ENCODE peak calls at places on chromosome 3, in four cellular contexts. One of them, this sample, is unnamed.

GRCh38 chr3:73786346-73786807 is 161.6 kb upstream of the PDZRN3 start:
- DNase-seq in progenitor cell of endocrine pancreas: no peak
- DNase-seq in lower leg skin: peak
- DNase-seq in endodermal cell: no peak
- DNase-seq in this sample: no peak

GRCh38 chr3:23882487-23882918 is 34.3 kb downstream of the NKIRAS1 start:
- DNase-seq in progenitor cell of endocrine pancreas: no peak
- DNase-seq in lower leg skin: no peak
- DNase-seq in endodermal cell: no peak
- DNase-seq in this sample: no peak

GRCh38 chr3:139538733-139539132 is 809 bp downstream of the RBP1 start:
- DNase-seq in progenitor cell of endocrine pancreas: no peak
- DNase-seq in lower leg skin: no peak
- DNase-seq in endodermal cell: peak
- DNase-seq in this sample: no peak

GRCh38 chr3:61545716-61546115 is 15.7 kb upstream of the PTPRG start:
- DNase-seq in progenitor cell of endocrine pancreas: no peak
- DNase-seq in lower leg skin: no peak
- DNase-seq in endodermal cell: no peak
- DNase-seq in this sample: no peak

GRCh38 chr3:41224120-41224806 is 25.0 kb downstream of the CTNNB1 start:
- DNase-seq in progenitor cell of endocrine pancreas: no peak
- DNase-seq in lower leg skin: no peak
- DNase-seq in endodermal cell: no peak
- DNase-seq in this sample: no peak

GRCh38 chr3:45554001-45554691 is 40.4 kb upstream of the LIMD1 start:
- DNase-seq in progenitor cell of endocrine pancreas: no peak
- DNase-seq in lower leg skin: peak
- DNase-seq in endodermal cell: peak
- DNase-seq in this sample: no peak

GRCh38 chr3:12878026-12878636 is 36.8 kb upstream of the RPL32 start:
- DNase-seq in progenitor cell of endocrine pancreas: no peak
- DNase-seq in lower leg skin: no peak
- DNase-seq in endodermal cell: peak
- DNase-seq in this sample: no peak

GRCh38 chr3:13518516-13519351 is 30.2 kb upstream of the FBLN2 start:
- DNase-seq in progenitor cell of endocrine pancreas: no peak
- DNase-seq in lower leg skin: peak
- DNase-seq in endodermal cell: no peak
- DNase-seq in this sample: no peak

GRCh38 chr3:170419301-170420087 is 826 bp downstream of the CLDN11 start:
- DNase-seq in progenitor cell of endocrine pancreas: no peak
- DNase-seq in lower leg skin: no peak
- DNase-seq in endodermal cell: peak
- DNase-seq in this sample: no peak

GRCh38 chr3:142270407-142270806 is 45.0 kb upstream of the GK5 start:
- DNase-seq in progenitor cell of endocrine pancreas: no peak
- DNase-seq in lower leg skin: no peak
- DNase-seq in endodermal cell: no peak
- DNase-seq in this sample: no peak

GRCh38 chr3:183823963-183824362 is 1.4 kb downstream of the MAP6D1 start:
- DNase-seq in progenitor cell of endocrine pancreas: no peak
- DNase-seq in lower leg skin: no peak
- DNase-seq in endodermal cell: no peak
- DNase-seq in this sample: no peak

GRCh38 chr3:134885877-134886621 is 91.0 kb downstream of the EPHB1 start:
- DNase-seq in progenitor cell of endocrine pancreas: no peak
- DNase-seq in lower leg skin: no peak
- DNase-seq in endodermal cell: peak
- DNase-seq in this sample: no peak

GRCh38 chr3:159882784-159883779 is 105.6 kb upstream of the IL12A start:
- DNase-seq in progenitor cell of endocrine pancreas: no peak
- DNase-seq in lower leg skin: no peak
- DNase-seq in endodermal cell: no peak
- DNase-seq in this sample: no peak

GRCh38 chr3:30689202-30689641 is 82.8 kb downstream of the TGFBR2 start:
- DNase-seq in progenitor cell of endocrine pancreas: no peak
- DNase-seq in lower leg skin: no peak
- DNase-seq in endodermal cell: no peak
- DNase-seq in this sample: no peak

GRCh38 chr3:41265823-41266273 is 66.5 kb downstream of the CTNNB1 start:
- DNase-seq in progenitor cell of endocrine pancreas: no peak
- DNase-seq in lower leg skin: no peak
- DNase-seq in endodermal cell: no peak
- DNase-seq in this sample: no peak

GRCh38 chr3:18124501-18124900 is 300.6 kb downstream of the SATB1 start:
- DNase-seq in progenitor cell of endocrine pancreas: no peak
- DNase-seq in lower leg skin: no peak
- DNase-seq in endodermal cell: no peak
- DNase-seq in this sample: no peak

GRCh38 chr3:72338942-72339749 is 509.1 kb downstream of the SHQ1 start:
- DNase-seq in progenitor cell of endocrine pancreas: no peak
- DNase-seq in lower leg skin: no peak
- DNase-seq in endodermal cell: no peak
- DNase-seq in this sample: peak

GRCh38 chr3:24639640-24640329 is 145.1 kb upstream of the THRB start:
- DNase-seq in progenitor cell of endocrine pancreas: no peak
- DNase-seq in lower leg skin: no peak
- DNase-seq in endodermal cell: no peak
- DNase-seq in this sample: no peak

GRCh38 chr3:79423417-79423816 is 344.4 kb downstream of the ROBO1 start:
- DNase-seq in progenitor cell of endocrine pancreas: no peak
- DNase-seq in lower leg skin: no peak
- DNase-seq in endodermal cell: no peak
- DNase-seq in this sample: no peak

GRCh38 chr3:116614795-116615362 is 94.7 kb upstream of the TUSC7 start:
- DNase-seq in progenitor cell of endocrine pancreas: no peak
- DNase-seq in lower leg skin: no peak
- DNase-seq in endodermal cell: no peak
- DNase-seq in this sample: no peak

GRCh38 chr3:111890051-111890580 is 31.1 kb downstream of the PHLDB2 start:
- DNase-seq in progenitor cell of endocrine pancreas: no peak
- DNase-seq in lower leg skin: no peak
- DNase-seq in endodermal cell: no peak
- DNase-seq in this sample: no peak

GRCh38 chr3:111892070-111892469 is 33.0 kb downstream of the PHLDB2 start:
- DNase-seq in progenitor cell of endocrine pancreas: no peak
- DNase-seq in lower leg skin: no peak
- DNase-seq in endodermal cell: no peak
- DNase-seq in this sample: no peak

GRCh38 chr3:111899966-111900365 is 40.9 kb downstream of the PHLDB2 start:
- DNase-seq in progenitor cell of endocrine pancreas: no peak
- DNase-seq in lower leg skin: no peak
- DNase-seq in endodermal cell: no peak
- DNase-seq in this sample: no peak

GRCh38 chr3:111895079-111895478 is 36.0 kb downstream of the PHLDB2 start:
- DNase-seq in progenitor cell of endocrine pancreas: no peak
- DNase-seq in lower leg skin: no peak
- DNase-seq in endodermal cell: no peak
- DNase-seq in this sample: no peak
- TF ChIP-seq CTCF in progenitor cell of endocrine pancreas: no peak
- TF ChIP-seq CTCF in lower leg skin: no peak
- TF ChIP-seq CTCF in endodermal cell: peak
- TF ChIP-seq CTCF in this sample: no peak

GRCh38 chr3:138265745-138266144 is 63.9 kb downstream of the NME9 start:
- DNase-seq in progenitor cell of endocrine pancreas: no peak
- DNase-seq in lower leg skin: no peak
- DNase-seq in endodermal cell: no peak
- DNase-seq in this sample: no peak

GRCh38 chr3:138267083-138267482 is 62.6 kb downstream of the NME9 start:
- DNase-seq in progenitor cell of endocrine pancreas: no peak
- DNase-seq in lower leg skin: no peak
- DNase-seq in endodermal cell: no peak
- DNase-seq in this sample: no peak

GRCh38 chr3:138260636-138261035 is 69.0 kb downstream of the NME9 start:
- DNase-seq in progenitor cell of endocrine pancreas: no peak
- DNase-seq in lower leg skin: no peak
- DNase-seq in endodermal cell: no peak
- DNase-seq in this sample: no peak

GRCh38 chr3:138259126-138259525 is 70.5 kb downstream of the NME9 start:
- DNase-seq in progenitor cell of endocrine pancreas: no peak
- DNase-seq in lower leg skin: no peak
- DNase-seq in endodermal cell: no peak
- DNase-seq in this sample: no peak

GRCh38 chr3:138263104-138263503 is 66.5 kb downstream of the NME9 start:
- DNase-seq in progenitor cell of endocrine pancreas: no peak
- DNase-seq in lower leg skin: no peak
- DNase-seq in endodermal cell: no peak
- DNase-seq in this sample: no peak
- TF ChIP-seq CTCF in progenitor cell of endocrine pancreas: no peak
- TF ChIP-seq CTCF in lower leg skin: no peak
- TF ChIP-seq CTCF in endodermal cell: peak
- TF ChIP-seq CTCF in this sample: no peak

DNA sequence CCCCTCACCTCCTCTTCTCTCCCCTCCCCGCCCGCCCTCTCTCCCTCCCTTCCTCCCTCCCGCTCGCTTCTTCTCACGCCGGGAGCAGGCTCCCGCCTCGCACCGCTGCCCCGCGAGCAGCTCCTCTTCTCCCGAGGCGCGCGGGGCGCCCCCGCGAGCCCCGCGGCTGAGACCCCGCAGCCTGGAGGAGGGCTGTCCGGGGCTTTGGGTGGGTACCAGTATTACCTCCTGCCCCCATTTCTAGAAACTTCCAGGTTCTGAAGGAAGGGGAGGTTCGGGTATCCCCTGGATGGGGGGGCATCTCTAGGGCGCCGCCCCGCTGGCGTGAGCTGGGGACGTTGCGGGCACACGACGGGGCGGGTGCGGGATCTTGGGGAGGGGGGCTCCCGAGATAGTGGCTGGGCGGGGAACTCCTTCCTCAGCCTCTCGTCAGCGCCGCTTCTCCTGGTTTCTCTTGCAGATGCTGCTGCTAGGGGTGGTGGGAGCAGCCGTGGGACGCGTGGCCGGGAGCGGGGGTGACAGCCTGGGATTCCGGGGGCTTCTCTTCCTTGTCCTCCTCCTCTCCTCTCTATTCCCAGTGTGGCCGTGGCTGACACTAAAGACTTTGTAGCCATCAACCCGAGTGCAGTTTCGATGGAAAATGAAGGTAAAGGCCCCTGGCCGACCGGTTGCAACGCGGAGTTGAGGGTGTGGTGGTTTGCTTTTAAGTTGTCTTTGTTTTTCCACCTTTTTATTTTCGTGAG is 417 bp downstream of the ATP2C1 start:
- DNase-seq in progenitor cell of endocrine pancreas: peak
- DNase-seq in lower leg skin: peak
- DNase-seq in endodermal cell: peak
- DNase-seq in this sample: no peak
- TF ChIP-seq CTCF in progenitor cell of endocrine pancreas: peak
- TF ChIP-seq CTCF in lower leg skin: no peak
- TF ChIP-seq CTCF in endodermal cell: no peak
- TF ChIP-seq CTCF in this sample: no peak

GRCh38 chr3:187293514-187293870 is 2.0 kb upstream of the MASP1 start:
- DNase-seq in progenitor cell of endocrine pancreas: no peak
- DNase-seq in lower leg skin: no peak
- DNase-seq in endodermal cell: no peak
- DNase-seq in this sample: no peak

GRCh38 chr3:187293977-187294376 is 2.4 kb upstream of the MASP1 start:
- DNase-seq in progenitor cell of endocrine pancreas: no peak
- DNase-seq in lower leg skin: no peak
- DNase-seq in endodermal cell: peak
- DNase-seq in this sample: no peak

GRCh38 chr3:187296915-187297314 is 5.4 kb upstream of the MASP1 start:
- DNase-seq in progenitor cell of endocrine pancreas: no peak
- DNase-seq in lower leg skin: no peak
- DNase-seq in endodermal cell: no peak
- DNase-seq in this sample: no peak

GRCh38 chr3:187296058-187296457 is 4.5 kb upstream of the MASP1 start:
- DNase-seq in progenitor cell of endocrine pancreas: no peak
- DNase-seq in lower leg skin: no peak
- DNase-seq in endodermal cell: no peak
- DNase-seq in this sample: no peak

GRCh38 chr3:187295635-187296034 is 4.1 kb upstream of the MASP1 start:
- DNase-seq in progenitor cell of endocrine pancreas: no peak
- DNase-seq in lower leg skin: no peak
- DNase-seq in endodermal cell: peak
- DNase-seq in this sample: no peak
- TF ChIP-seq CTCF in progenitor cell of endocrine pancreas: no peak
- TF ChIP-seq CTCF in lower leg skin: no peak
- TF ChIP-seq CTCF in endodermal cell: peak
- TF ChIP-seq CTCF in this sample: no peak

GRCh38 chr3:53244281-53244680 is 11.5 kb downstream of the TKT start:
- DNase-seq in progenitor cell of endocrine pancreas: no peak
- DNase-seq in lower leg skin: no peak
- DNase-seq in endodermal cell: no peak
- DNase-seq in this sample: no peak

GRCh38 chr3:53242642-53243041 is 13.2 kb downstream of the TKT start:
- DNase-seq in progenitor cell of endocrine pancreas: no peak
- DNase-seq in lower leg skin: no peak
- DNase-seq in endodermal cell: no peak
- DNase-seq in this sample: no peak

GRCh38 chr3:53243165-53243564 is 12.7 kb downstream of the TKT start:
- DNase-seq in progenitor cell of endocrine pancreas: no peak
- DNase-seq in lower leg skin: no peak
- DNase-seq in endodermal cell: no peak
- DNase-seq in this sample: no peak

GRCh38 chr3:53242155-53242554 is 13.7 kb downstream of the TKT start:
- DNase-seq in progenitor cell of endocrine pancreas: no peak
- DNase-seq in lower leg skin: no peak
- DNase-seq in endodermal cell: no peak
- DNase-seq in this sample: no peak

DNA sequence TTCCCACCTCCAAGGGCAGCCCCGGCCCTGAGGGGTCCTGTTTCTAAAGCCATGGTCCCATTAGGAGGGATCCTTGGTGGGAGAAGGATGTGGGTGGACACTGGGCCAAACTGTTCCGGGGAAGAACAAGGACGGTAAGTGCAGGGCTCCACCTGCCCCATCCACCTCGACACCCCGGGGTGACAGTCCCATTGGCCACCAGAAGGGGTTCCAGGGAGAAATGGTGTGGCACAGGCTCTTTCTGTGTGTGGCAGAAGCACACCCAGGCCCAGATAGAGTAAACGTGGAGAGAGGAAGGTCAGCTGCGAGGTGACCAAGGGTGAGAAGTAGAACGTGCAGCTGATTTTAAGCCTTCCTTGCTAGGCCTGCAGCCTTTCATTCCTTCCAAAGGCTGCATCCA is 12.0 kb downstream of the TKT start:
- DNase-seq in progenitor cell of endocrine pancreas: no peak
- DNase-seq in lower leg skin: no peak
- DNase-seq in endodermal cell: no peak
- DNase-seq in this sample: no peak
- TF ChIP-seq CTCF in progenitor cell of endocrine pancreas: no peak
- TF ChIP-seq CTCF in lower leg skin: no peak
- TF ChIP-seq CTCF in endodermal cell: peak
- TF ChIP-seq CTCF in this sample: no peak

GRCh38 chr3:2156244-2156847 is 57.7 kb downstream of the CNTN4 start:
- DNase-seq in progenitor cell of endocrine pancreas: peak
- DNase-seq in lower leg skin: no peak
- DNase-seq in endodermal cell: peak
- DNase-seq in this sample: no peak

GRCh38 chr3:2154596-2154995 is 55.9 kb downstream of the CNTN4 start:
- DNase-seq in progenitor cell of endocrine pancreas: no peak
- DNase-seq in lower leg skin: no peak
- DNase-seq in endodermal cell: no peak
- DNase-seq in this sample: no peak

GRCh38 chr3:2153047-2153446 is 54.4 kb downstream of the CNTN4 start:
- DNase-seq in progenitor cell of endocrine pancreas: no peak
- DNase-seq in lower leg skin: no peak
- DNase-seq in endodermal cell: no peak
- DNase-seq in this sample: no peak

GRCh38 chr3:2150576-2150975 is 51.9 kb downstream of the CNTN4 start:
- DNase-seq in progenitor cell of endocrine pancreas: no peak
- DNase-seq in lower leg skin: no peak
- DNase-seq in endodermal cell: no peak
- DNase-seq in this sample: no peak
- TF ChIP-seq CTCF in progenitor cell of endocrine pancreas: no peak
- TF ChIP-seq CTCF in lower leg skin: no peak
- TF ChIP-seq CTCF in endodermal cell: no peak
- TF ChIP-seq CTCF in this sample: no peak